ENCODE peak calls at places on chromosomes 4 and X, in five cellular contexts. P is pancreas, K is lung, N is dorsolateral prefrontal cortex, W is lower lobe of right lung. V is an unnamed sample.

GRCh38 chrX:11757397-11757728 is 674 bp upstream of the MSL3 start:
- DNase-seq in P (no peak), K (no peak), N (no peak), W (no peak), V (no peak)

GRCh38 chr4:181162266-181163063 is 1080.7 kb upstream of the TENM3 start:
- DNase-seq in P (no peak), K (no peak), N (no peak), W (no peak), V (no peak)

GRCh38 chrX:133543654-133544053 is 128.4 kb upstream of the GPC4 start:
- DNase-seq in P (no peak), K (no peak), N (no peak), W (no peak), V (no peak)

GRCh38 chr4:16914208-16914607 is 15.8 kb upstream of the LDB2 start:
- DNase-seq in P (no peak), K (no peak), N (peak), W (no peak), V (no peak)

GRCh38 chr4:28772066-28772465 is 1911.4 kb downstream of the STIM2 start:
- DNase-seq in P (no peak), K (no peak), N (no peak), W (no peak), V (no peak)

GRCh38 chr4:2408401-2408958 is 10.0 kb downstream of the ZFYVE28 start:
- DNase-seq in P (no peak), K (no peak), N (no peak), W (no peak), V (no peak)

GRCh38 chr4:4670869-4671268 is 129.0 kb upstream of the STX18 start:
- DNase-seq in P (no peak), K (no peak), N (no peak), W (no peak), V (no peak)

GRCh38 chr4:106864231-106864630 is 171.9 kb downstream of the DKK2 start:
- DNase-seq in P (no peak), K (no peak), N (no peak), W (no peak), V (no peak)

GRCh38 chr4:177441061-177441802 is 1.0 kb downstream of the AGA start:
- DNase-seq in P (no peak), K (no peak), N (no peak), W (peak), V (no peak)

GRCh38 chr4:76909711-76910110 is 11.8 kb upstream of the SOWAHB start:
- DNase-seq in P (no peak), K (no peak), N (no peak), W (no peak), V (no peak)

GRCh38 chr4:75547647-75548387 is 8.0 kb upstream of the ODAPH start:
- DNase-seq in P (no peak), K (no peak), N (peak), W (peak), V (no peak)

GRCh38 chrX:41686788-41687187 is 2.0 kb upstream of the GPR34 start:
- DNase-seq in P (no peak), K (no peak), N (no peak), W (no peak), V (no peak)

GRCh38 chr4:72991889-72992288 is 77.6 kb downstream of the COX18 start:
- DNase-seq in P (no peak), K (no peak), N (no peak), W (no peak), V (no peak)

GRCh38 chr4:72983706-72984105 is 85.8 kb downstream of the COX18 start:
- DNase-seq in P (no peak), K (no peak), N (no peak), W (no peak), V (no peak)

GRCh38 chr4:72984351-72984750 is 85.2 kb downstream of the COX18 start:
- DNase-seq in P (no peak), K (no peak), N (no peak), W (no peak), V (no peak)

GRCh38 chr4:72993876-72994275 is 75.6 kb downstream of the COX18 start:
- DNase-seq in P (no peak), K (no peak), N (no peak), W (no peak), V (no peak)

DNA sequence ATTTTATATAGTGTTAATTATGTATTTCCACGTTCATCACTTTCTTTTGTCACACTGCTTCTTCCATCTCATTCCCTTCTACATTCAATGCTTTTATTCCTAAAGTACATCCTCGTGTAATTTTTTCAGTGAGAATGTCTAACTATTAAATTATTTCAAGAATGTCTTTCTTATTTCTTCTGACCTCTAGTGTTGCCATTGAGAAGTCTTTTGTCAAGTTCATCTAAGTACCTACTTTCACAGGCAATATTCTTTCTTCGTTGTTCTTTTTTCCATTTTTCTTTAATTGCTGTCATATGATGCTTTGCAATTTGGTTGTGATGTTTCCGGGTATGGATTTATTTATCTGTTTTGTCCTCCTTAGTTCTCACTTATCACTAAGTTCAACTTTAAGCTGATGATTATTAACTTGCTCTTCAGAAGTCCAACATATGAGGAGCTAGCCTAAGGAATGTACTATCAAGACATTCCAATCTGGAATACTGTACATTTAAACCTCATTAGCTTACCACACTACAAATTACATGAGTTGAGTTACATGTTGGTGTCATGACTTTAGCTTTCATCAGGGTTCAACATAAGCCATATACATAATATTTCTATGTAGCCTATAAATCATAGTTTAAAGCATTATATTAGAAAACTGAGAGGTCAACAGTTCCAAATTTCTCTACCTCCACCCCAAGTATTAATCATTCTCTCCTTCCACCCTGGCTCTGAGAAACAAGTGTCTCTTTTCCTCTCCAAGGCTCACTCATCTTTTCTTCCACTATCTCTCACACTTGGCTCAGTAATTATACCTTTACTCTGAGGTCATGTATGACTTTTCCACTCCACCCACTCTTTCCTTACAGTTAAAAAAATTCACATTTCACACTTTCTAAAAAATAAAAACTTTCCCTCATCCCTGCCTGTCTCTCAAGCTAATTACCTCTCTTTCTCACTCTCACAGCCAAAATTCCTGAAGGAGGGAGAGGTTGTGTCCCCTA is 81.5 kb downstream of the COX18 start:
- DNase-seq in P (no peak), K (no peak), N (no peak), W (no peak), V (no peak)
- TF ChIP-seq CTCF in P (no peak), K (no peak), N (no peak), W (no peak), V (no peak)

DNA sequence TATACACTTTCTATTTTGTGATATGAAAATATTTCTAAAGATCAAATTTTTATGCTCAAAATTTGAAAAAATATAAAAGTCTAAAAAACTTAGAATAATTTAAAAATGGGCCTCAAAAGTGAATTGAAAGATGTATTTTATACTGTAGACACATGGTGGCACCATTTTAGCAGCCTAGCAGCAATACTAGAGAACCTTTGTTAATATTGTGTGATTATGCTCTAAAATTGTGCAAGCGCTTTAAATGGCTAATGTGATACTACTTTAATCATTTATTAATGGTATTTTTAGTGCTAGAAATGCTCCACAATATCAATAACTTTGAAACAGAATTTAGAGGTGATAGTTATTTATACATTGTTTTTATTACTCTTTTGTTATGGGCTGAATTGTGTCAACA is 3.7 kb upstream of the GUF1 start:
- DNase-seq in P (no peak), K (no peak), N (no peak), W (no peak), V (no peak)
- TF ChIP-seq CTCF in P (no peak), K (no peak), N (no peak), W (no peak), V (no peak)

DNA sequence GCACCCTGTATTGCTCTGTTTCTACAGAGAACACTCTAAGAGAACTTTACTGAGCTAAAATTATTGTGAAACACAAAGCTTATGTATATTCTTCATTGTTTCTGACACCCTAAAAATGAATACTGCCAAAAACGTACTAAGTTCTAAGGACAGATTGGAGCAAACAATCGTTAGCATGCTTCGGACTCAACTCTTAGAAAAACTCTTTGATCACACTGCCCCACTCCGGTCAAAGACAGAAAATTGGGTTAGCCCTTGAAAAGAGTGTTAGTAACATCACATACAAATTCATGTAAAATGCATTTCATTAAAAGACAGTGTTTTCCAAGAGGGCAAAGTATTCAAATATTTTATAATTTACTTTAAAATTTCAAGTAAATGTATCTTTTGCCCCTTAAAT is 177.4 kb downstream of the DCHS2 start:
- DNase-seq in P (no peak), K (no peak), N (peak), W (no peak), V (no peak)
- TF ChIP-seq CTCF in P (no peak), K (no peak), N (peak), W (peak), V (peak)

DNA sequence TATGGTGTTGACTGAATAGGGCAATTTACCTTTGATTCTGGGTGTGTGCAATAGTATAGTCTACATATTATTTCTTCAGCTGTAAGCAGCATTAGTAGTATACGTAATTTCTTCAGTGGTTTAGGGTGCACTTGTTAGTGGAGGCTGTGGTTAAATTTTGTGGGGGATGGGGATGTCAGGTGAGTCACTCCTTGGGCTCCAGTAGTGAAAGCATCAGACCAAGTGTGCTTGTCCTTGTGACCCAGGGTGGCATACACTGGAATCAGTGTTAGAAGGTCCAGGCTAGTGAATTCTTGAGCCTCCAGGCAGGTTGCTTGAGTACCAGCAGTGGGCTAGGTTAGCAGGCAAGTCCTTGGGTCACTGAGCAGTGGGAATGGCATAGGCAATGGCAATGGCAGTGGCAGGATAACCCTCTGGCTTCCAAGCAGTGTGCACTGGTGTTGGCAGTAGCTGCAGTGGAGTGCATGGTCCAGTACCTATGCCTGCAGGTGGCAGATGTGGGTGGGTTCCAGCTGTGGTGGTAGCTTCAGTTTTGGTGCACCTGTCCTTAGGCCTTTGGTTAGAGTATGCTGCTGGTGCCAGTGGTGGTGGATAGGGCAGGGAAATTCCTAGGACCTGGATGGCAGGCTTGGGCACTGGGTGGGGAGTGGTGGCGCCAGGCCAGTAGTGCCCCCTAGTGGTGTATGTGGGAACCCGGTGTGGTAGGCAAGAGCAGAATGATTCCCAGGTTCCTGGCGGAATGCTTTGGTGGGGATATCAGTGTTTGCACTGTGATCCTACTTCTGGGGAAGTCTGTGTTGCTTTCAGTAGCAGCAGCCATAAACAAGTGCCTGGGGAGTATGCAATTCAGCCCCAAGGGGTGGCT is 531.0 kb downstream of the SMARCA1 start:
- DNase-seq in P (no peak), K (no peak), N (no peak), W (no peak), V (no peak)
- TF ChIP-seq CTCF in P (no peak), K (no peak), N (no peak), W (no peak), V (no peak)

DNA sequence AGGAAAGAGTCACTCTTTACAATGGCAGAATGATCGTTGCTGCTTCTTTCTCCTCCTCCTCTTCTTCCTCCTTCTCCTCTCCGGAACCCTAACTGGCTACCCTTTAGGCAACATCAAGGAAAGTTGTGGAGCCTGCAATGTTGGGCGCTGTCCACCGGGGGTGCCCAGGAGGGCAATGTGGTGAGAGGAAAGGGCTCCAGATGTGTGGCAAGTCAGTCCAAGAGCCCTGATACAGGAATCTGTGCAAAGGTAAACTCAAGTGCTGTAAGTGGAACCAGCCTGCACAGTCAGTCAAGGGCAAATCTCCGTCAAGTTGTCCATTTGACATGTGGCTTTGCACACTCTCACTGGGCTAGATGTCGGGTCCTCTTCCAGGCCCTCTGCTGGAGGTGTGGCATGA is 2.8 kb downstream of the RTL5 start:
- DNase-seq in P (no peak), K (no peak), N (no peak), W (no peak), V (peak)
- TF ChIP-seq CTCF in P (no peak), K (no peak), N (no peak), W (peak), V (peak)

GRCh38 chr4:152316969-152317368 is 218.9 kb downstream of the FBXW7 start:
- DNase-seq in P (no peak), K (no peak), N (no peak), W (no peak), V (no peak)
- TF ChIP-seq CTCF in P (no peak), K (no peak), N (no peak), W (no peak), V (no peak)

DNA sequence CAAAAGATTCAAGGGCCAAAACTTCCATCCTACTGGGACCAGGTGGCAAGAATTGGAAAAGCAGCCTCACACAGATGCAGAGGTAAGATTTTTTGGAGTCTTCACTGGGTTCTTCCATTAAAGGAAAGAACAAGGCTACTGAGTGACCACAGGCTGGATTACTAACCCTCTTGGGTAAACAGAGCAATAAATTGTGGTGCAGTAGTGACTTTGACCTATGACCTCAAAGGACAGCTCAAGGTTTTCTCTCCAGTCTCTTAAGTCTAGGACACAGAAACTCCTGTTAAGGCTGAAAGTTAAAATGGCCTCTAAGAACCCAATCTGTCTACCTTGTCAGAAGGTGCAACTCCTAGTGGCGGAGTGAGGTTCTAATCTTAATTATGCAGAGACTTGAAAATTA is 464.9 kb downstream of the SMARCA1 start:
- DNase-seq in P (no peak), K (no peak), N (no peak), W (no peak), V (no peak)
- TF ChIP-seq CTCF in P (no peak), K (no peak), N (no peak), W (no peak), V (peak)